ENCODE peak calls at places on chromosomes 4 and X, in eight cellular contexts. H is tibial artery, R is colonic mucosa, F is esophagus squamous epithelium, C is lower lobe of right lung, X is spleen, A is fibroblast of villous mesenchyme, N is pancreas. S is an unnamed sample.

GRCh38 chr4:119731778-119732177 is 103.2 kb upstream of the PDE5A start:
- DNase-seq in H (no peak), A (no peak), C (no peak), F (no peak), N (no peak), X (no peak), R (peak), S (no peak)

GRCh38 chr4:136690363-136690762 is 841.9 kb downstream of the PCDH18 start:
- DNase-seq in R (no peak), C (no peak), X (no peak), F (no peak), N (no peak), H (no peak), A (no peak), S (no peak)

GRCh38 chr4:6297266-6297815 is 27.7 kb downstream of the WFS1 start:
- DNase-seq in N (no peak), A (no peak), R (no peak), H (no peak), X (no peak), F (no peak), C (no peak), S (no peak)

GRCh38 chrX:17377047-17377692 is 2.2 kb downstream of the NHS start:
- DNase-seq in H (peak), R (peak), A (peak), X (no peak), F (no peak), N (no peak), C (no peak), S (peak)

GRCh38 chr4:3530663-3531254 is 1.5 kb downstream of the LRPAP1 start:
- DNase-seq in F (no peak), C (no peak), N (no peak), H (no peak), R (no peak), X (peak), A (no peak), S (no peak)

GRCh38 chr4:17712166-17712565 is 69.3 kb downstream of the FAM184B start:
- DNase-seq in R (no peak), X (no peak), N (no peak), A (no peak), C (no peak), H (no peak), F (no peak), S (no peak)

GRCh38 chr4:74934822-74935326 is 2.0 kb downstream of the PARM1 start:
- DNase-seq in F (no peak), H (no peak), C (no peak), X (no peak), A (no peak), R (no peak), N (no peak), S (no peak)

GRCh38 chr4:181728567-181728966 is 514.6 kb upstream of the TENM3 start:
- DNase-seq in F (no peak), H (no peak), C (no peak), R (no peak), A (no peak), N (no peak), X (no peak), S (no peak)

GRCh38 chr4:150302553-150302952 is 224.3 kb downstream of the DCLK2 start:
- DNase-seq in F (no peak), A (peak), X (no peak), R (no peak), H (peak), C (no peak), N (peak), S (peak)

GRCh38 chr4:157447195-157447594 is 226.7 kb downstream of the GRIA2 start:
- DNase-seq in F (no peak), H (no peak), C (no peak), N (no peak), X (no peak), A (no peak), R (no peak), S (no peak)

GRCh38 chr4:146340798-146341197 is 126.5 kb downstream of the REELD1 start:
- DNase-seq in C (no peak), R (no peak), F (no peak), X (no peak), H (no peak), N (no peak), A (peak), S (peak)

GRCh38 chrX:23883737-23884354 is 23.9 kb downstream of the APOO start:
- DNase-seq in X (no peak), A (peak), F (no peak), C (no peak), N (no peak), R (peak), H (no peak), S (peak)

GRCh38 chrX:114580336-114580735 is 3.5 kb upstream of the HTR2C start:
- DNase-seq in A (no peak), C (no peak), F (no peak), X (no peak), H (no peak), N (no peak), R (no peak), S (no peak)

GRCh38 chrX:132216806-132217202 is 2.4 kb downstream of the RAP2C start:
- DNase-seq in F (no peak), N (no peak), H (no peak), R (no peak), A (peak), C (no peak), X (no peak), S (peak)

GRCh38 chrX:53223955-53224859 is 800 bp downstream of the KDM5C start:
- DNase-seq in F (no peak), R (peak), C (no peak), X (peak), H (no peak), N (peak), A (peak), S (peak)

GRCh38 chr4:22496165-22496813 is 19.6 kb downstream of the ADGRA3 start:
- DNase-seq in R (no peak), F (no peak), X (no peak), N (no peak), A (no peak), C (no peak), H (no peak), S (peak)

GRCh38 chr4:166506051-166506450 is 633.0 kb downstream of the TLL1 start:
- DNase-seq in C (no peak), R (no peak), N (no peak), F (no peak), H (no peak), X (no peak), A (no peak), S (no peak)

GRCh38 chr4:172962564-172963353 is 205.9 kb upstream of the GALNT7 start:
- DNase-seq in H (peak), X (no peak), C (no peak), F (no peak), N (peak), R (peak), A (peak), S (peak)

GRCh38 chr4:183201331-183201730 is 102.3 kb downstream of the WWC2 start:
- DNase-seq in F (no peak), N (no peak), H (no peak), C (no peak), A (peak), R (no peak), X (no peak), S (peak)

GRCh38 chr4:5760246-5760645 is 49.2 kb downstream of the EVC start:
- DNase-seq in F (no peak), H (no peak), A (no peak), C (no peak), R (no peak), N (no peak), X (no peak), S (no peak)

GRCh38 chr4:149203256-149204001 is 612.2 kb downstream of the IQCM start:
- DNase-seq in H (no peak), C (no peak), R (no peak), X (no peak), N (no peak), A (no peak), F (no peak), S (peak)

GRCh38 chrX:39974228-39974627 is 123.5 kb downstream of the BCOR start:
- DNase-seq in H (no peak), A (no peak), R (no peak), X (no peak), N (no peak), C (no peak), F (no peak), S (no peak)

GRCh38 chrX:109783712-109784109 is 50.7 kb upstream of the ACSL4 start:
- DNase-seq in A (peak), N (peak), H (no peak), R (no peak), F (no peak), X (no peak), C (no peak), S (no peak)

GRCh38 chrX:71998836-71999509 is 88.3 kb downstream of the NHSL2 start:
- DNase-seq in A (peak), F (no peak), H (peak), X (no peak), N (no peak), R (no peak), C (no peak), S (peak)

GRCh38 chrX:10296581-10296980 is 139.8 kb downstream of the CLCN4 start:
- DNase-seq in H (no peak), R (no peak), X (no peak), F (no peak), N (no peak), C (no peak), A (peak), S (peak)

GRCh38 chr4:107283587-107284559 is 247.8 kb upstream of the DKK2 start:
- DNase-seq in F (no peak), N (no peak), A (peak), X (no peak), C (no peak), R (no peak), H (no peak), S (peak)

GRCh38 chrX:52422884-52423283 is 54.1 kb downstream of the XAGE2 start:
- DNase-seq in N (no peak), F (no peak), H (no peak), A (peak), R (no peak), X (no peak), C (no peak), S (peak)

GRCh38 chr4:10153161-10153560 is 36.6 kb upstream of the WDR1 start:
- DNase-seq in X (no peak), N (no peak), R (no peak), C (no peak), A (no peak), H (no peak), F (no peak), S (no peak)

GRCh38 chrX:104270916-104271512 is 16.3 kb upstream of the ESX1 start:
- DNase-seq in C (no peak), R (peak), N (peak), A (peak), H (peak), X (no peak), F (no peak), S (peak)

GRCh38 chrX:145292208-145292607 is 44.9 kb downstream of the SPANXN1 start:
- DNase-seq in C (no peak), H (no peak), F (no peak), N (no peak), X (no peak), A (no peak), R (no peak), S (no peak)

GRCh38 chrX:48467331-48467761 is 2.7 kb downstream of the SLC38A5 start:
- DNase-seq in C (no peak), N (peak), H (no peak), A (no peak), X (peak), F (no peak), R (no peak), S (no peak)

GRCh38 chrX:48468693-48469691 is 1.1 kb downstream of the SLC38A5 start:
- DNase-seq in R (peak), F (no peak), X (peak), N (no peak), H (no peak), C (no peak), A (no peak), S (no peak)

GRCh38 chrX:48466696-48467095 is 3.4 kb downstream of the SLC38A5 start:
- DNase-seq in X (peak), R (no peak), F (no peak), N (peak), A (no peak), H (no peak), C (no peak), S (no peak)

GRCh38 chrX:48468247-48468671 is 1.8 kb downstream of the SLC38A5 start:
- DNase-seq in N (peak), C (no peak), A (no peak), H (no peak), X (peak), F (no peak), R (peak), S (no peak)

GRCh38 chrX:48465336-48465933 is 4.6 kb downstream of the SLC38A5 start:
- DNase-seq in N (no peak), X (peak), R (no peak), F (no peak), A (peak), H (no peak), C (no peak), S (peak)
- H3K4me3 ChIP-seq in N (peak), X (no peak), R (no peak), F (no peak), A (no peak), H (no peak), C (no peak), S (peak)

GRCh38 chrX:154979671-154980070 is 42.9 kb downstream of the F8 start:
- DNase-seq in N (no peak), R (no peak), A (no peak), X (no peak), C (peak), F (no peak), H (no peak), S (no peak)

GRCh38 chrX:154981116-154981411 is 41.5 kb downstream of the F8 start:
- DNase-seq in H (no peak), F (no peak), N (no peak), R (no peak), C (no peak), A (no peak), X (no peak), S (no peak)

DNA sequence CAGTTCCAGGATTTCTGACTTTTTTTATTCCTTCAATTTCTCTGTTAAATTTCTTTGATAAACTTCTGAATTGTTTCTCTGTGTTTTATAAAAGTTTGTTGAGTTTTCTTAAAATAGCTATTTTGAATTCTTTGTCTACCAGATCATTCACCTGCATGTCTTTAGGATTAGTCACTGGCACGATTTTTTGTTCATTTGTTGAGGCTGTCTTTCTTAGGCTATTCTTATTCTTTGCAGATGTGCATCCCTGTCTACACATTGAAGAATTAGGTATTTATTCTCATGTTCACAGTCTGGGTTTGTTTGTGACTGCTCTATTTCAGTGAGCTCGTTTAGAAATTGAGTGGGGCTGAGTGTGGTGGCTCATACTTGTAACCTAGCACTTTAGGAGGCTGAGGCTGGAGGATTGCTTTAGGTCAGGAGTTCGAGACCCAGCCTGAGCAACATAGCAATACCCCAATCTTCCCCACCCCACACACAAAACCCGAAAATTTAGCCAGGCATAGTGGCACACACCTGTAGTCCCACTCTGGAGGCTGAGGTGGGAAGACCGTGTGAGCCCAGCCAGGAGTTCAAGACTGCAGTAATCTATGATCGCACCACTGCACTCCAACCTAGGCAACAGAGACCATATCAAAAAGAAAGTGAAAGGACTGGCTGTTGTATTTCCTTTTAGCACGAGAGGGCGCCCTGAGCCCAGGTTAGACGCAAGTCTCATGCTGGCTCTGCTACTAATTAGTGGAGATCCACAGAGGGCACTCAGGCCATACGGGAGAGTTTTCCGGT is 42.0 kb downstream of the F8 start:
- DNase-seq in H (peak), N (peak), X (peak), F (no peak), R (peak), C (peak), A (peak), S (peak)
- TF ChIP-seq CTCF in H (peak), N (peak), X (peak), F (peak), R (peak), C (peak), A (peak), S (peak)

DNA sequence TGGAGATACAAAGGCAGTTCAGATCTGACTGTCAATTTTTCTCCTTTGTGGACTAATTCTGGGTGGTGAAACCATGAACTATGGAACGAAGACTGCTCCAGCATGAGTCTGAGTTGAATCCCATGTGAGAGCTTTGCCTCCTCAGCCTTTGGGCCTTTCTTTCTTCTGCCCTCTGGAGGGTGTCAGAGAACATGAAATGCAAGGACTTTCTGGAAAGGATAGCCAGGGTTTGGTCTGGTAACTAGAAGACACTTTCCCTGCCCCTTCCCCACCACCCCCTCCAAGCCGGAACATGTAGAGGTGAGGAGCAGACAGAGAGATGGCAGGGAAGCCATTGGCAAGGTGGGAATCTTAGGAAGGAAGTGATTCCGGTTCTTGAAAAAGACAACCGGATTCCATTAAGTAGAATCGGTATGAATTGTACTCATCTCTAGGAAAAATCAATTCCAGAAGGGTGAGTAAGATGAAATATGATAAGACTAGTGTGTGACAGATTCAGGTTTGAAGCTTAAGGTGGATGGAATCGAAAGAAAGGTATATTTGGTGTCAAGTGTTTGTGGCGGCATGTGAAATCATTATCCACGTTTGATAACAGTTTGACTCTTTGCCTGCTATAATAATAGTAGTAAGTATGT is 19.0 kb downstream of the FHL1 start:
- DNase-seq in A (peak), F (no peak), X (no peak), C (no peak), R (no peak), H (no peak), N (no peak), S (peak)
- H3K4me3 ChIP-seq in A (no peak), F (no peak), X (no peak), C (no peak), R (no peak), H (peak), N (no peak), S (no peak)

GRCh38 chrX:38798956-38799355 is 2.3 kb upstream of the MID1IP1 start:
- DNase-seq in F (no peak), H (no peak), A (no peak), N (no peak), R (no peak), C (no peak), X (no peak), S (peak)

GRCh38 chrX:38796926-38797325 is 4.3 kb upstream of the MID1IP1 start:
- DNase-seq in H (no peak), R (no peak), X (no peak), N (no peak), A (no peak), C (no peak), F (no peak), S (no peak)

GRCh38 chrX:38803286-38803608 is 2.0 kb downstream of the MID1IP1 start:
- DNase-seq in A (no peak), H (no peak), R (no peak), X (no peak), N (no peak), F (no peak), C (no peak), S (no peak)

GRCh38 chrX:38800981-38801845 is at the start of gene MID1IP1:
- DNase-seq in A (peak), N (peak), C (peak), R (peak), X (peak), H (peak), F (peak), S (peak)

GRCh38 chrX:38799995-38800394 is 1.3 kb upstream of the MID1IP1 start:
- DNase-seq in C (no peak), R (no peak), X (no peak), F (no peak), A (no peak), H (peak), N (no peak), S (no peak)
- TF ChIP-seq CTCF in C (no peak), R (no peak), X (no peak), F (no peak), A (no peak), H (no peak), N (no peak), S (no peak)

GRCh38 chr4:94447754-94448411 is 3.9 kb upstream of the PDLIM5 start:
- DNase-seq in F (no peak), H (no peak), X (no peak), C (no peak), A (peak), N (no peak), R (no peak), S (no peak)
- H3K4me3 ChIP-seq in F (no peak), H (no peak), X (no peak), C (no peak), A (no peak), N (no peak), R (no peak), S (no peak)

GRCh38 chrX:143058096-143058495 is 32.4 kb downstream of the SPANXN4 start:
- DNase-seq in A (no peak), R (no peak), F (no peak), C (no peak), H (no peak), N (no peak), X (no peak), S (no peak)
- TF ChIP-seq CTCF in A (no peak), R (no peak), F (no peak), C (no peak), H (no peak), N (no peak), X (no peak), S (no peak)

DNA sequence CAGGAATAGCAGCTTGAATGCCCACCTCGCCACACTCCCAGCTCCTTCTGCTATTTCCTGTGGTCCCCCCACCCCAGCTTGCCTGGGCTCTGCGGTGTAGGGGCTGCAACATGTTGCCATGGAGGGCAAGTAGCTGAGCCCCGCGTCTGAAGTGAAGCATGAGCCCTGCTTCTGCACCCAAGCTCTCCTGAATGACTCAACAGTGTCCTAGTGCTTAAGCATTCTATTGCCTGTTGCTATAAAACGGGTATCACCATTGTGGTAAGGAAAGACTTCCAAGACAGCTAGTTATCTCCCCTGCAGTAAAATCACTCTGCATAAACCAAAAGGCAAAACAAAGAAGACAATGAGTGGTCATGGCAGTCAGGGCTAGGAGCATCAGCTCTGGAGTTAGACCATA is 31.4 kb upstream of the SPATA4 start:
- DNase-seq in F (no peak), R (no peak), N (no peak), X (no peak), A (peak), C (no peak), H (no peak), S (peak)
- H3K4me3 ChIP-seq in F (no peak), R (no peak), N (no peak), X (no peak), A (no peak), C (no peak), H (no peak), S (no peak)

GRCh38 chr4:52957791-52958190 is 95.7 kb downstream of the RASL11B start:
- DNase-seq in R (no peak), C (no peak), N (no peak), A (peak), H (no peak), F (no peak), X (no peak), S (peak)
- TF ChIP-seq CTCF in R (no peak), C (no peak), N (no peak), A (peak), H (no peak), F (no peak), X (no peak), S (no peak)